ENCODE peak calls at places on chromosomes 7 and 10, in nine cellular contexts. R, Z, X, Y, C, D, I, M and W are unnamed samples.
A peak's percentile ranks its signal among the peaks of the same experiment; 100 is the strongest.

GRCh38 chr10:34102237-34102673 is 712.8 kb downstream of the PARD3 start:
- DNase-seq in Y (no peak), I (no peak), M (peak; percentile 35), R (no peak), C (no peak), D (peak; percentile 68), Z (no peak), X (peak; percentile 14), W (peak; percentile 56)

GRCh38 chr7:140719711-140720110 is 23.2 kb downstream of the NDUFB2 start:
- DNase-seq in M (no peak), X (peak; percentile 70), I (no peak), R (no peak), Y (no peak), C (no peak), D (no peak), Z (peak; percentile 56), W (no peak)

GRCh38 chr10:44911081-44911540 is at the start of gene TMEM72:
- DNase-seq in C (no peak), R (no peak), I (no peak), M (no peak), Y (peak; percentile 76), X (peak; percentile 85), Z (peak; percentile 85), D (no peak), W (no peak)

GRCh38 chr10:70714961-70715360 is 42.7 kb downstream of the ADAMTS14 start:
- DNase-seq in X (no peak), M (no peak), D (no peak), Y (no peak), C (no peak), I (no peak), R (no peak), Z (no peak), W (no peak)

GRCh38 chr10:60576130-60577069 is 186.7 kb upstream of the ANK3 start:
- DNase-seq in M (no peak), R (no peak), X (no peak), Y (no peak), I (no peak), D (no peak), C (no peak), Z (no peak), W (no peak)

GRCh38 chr10:75269605-75270004 is 33.8 kb upstream of the COMTD1 start:
- DNase-seq in C (no peak), Z (no peak), Y (no peak), R (no peak), X (no peak), M (no peak), D (no peak), I (no peak), W (no peak)

GRCh38 chr10:103490986-103491314 is 2.6 kb upstream of the NEURL1 start:
- DNase-seq in Z (no peak), Y (no peak), M (no peak), X (no peak), C (no peak), D (no peak), R (no peak), I (no peak), W (no peak)

GRCh38 chr7:54690892-54691291 is 68.1 kb downstream of the SEC61G start:
- DNase-seq in C (no peak), D (no peak), M (no peak), Z (no peak), R (no peak), I (no peak), X (no peak), Y (no peak), W (no peak)

GRCh38 chr7:30470163-30470770 is 8.3 kb downstream of the NOD1 start:
- DNase-seq in D (peak; percentile 65), M (peak; percentile 56), C (peak; percentile 19), I (no peak), Z (peak; percentile 72), Y (no peak), R (no peak), X (peak; percentile 59), W (no peak)

GRCh38 chr10:83469719-83470336 is 669.5 kb upstream of the GHITM start:
- DNase-seq in C (no peak), D (no peak), Z (no peak), X (no peak), Y (no peak), I (no peak), R (no peak), M (no peak), W (no peak)

GRCh38 chr7:45696476-45696875 is 122.3 kb downstream of the ADCY1 start:
- DNase-seq in R (peak; percentile 28), C (no peak), Y (peak; percentile 42), M (no peak), I (no peak), D (no peak), Z (peak; percentile 7), X (no peak), W (no peak)

DNA sequence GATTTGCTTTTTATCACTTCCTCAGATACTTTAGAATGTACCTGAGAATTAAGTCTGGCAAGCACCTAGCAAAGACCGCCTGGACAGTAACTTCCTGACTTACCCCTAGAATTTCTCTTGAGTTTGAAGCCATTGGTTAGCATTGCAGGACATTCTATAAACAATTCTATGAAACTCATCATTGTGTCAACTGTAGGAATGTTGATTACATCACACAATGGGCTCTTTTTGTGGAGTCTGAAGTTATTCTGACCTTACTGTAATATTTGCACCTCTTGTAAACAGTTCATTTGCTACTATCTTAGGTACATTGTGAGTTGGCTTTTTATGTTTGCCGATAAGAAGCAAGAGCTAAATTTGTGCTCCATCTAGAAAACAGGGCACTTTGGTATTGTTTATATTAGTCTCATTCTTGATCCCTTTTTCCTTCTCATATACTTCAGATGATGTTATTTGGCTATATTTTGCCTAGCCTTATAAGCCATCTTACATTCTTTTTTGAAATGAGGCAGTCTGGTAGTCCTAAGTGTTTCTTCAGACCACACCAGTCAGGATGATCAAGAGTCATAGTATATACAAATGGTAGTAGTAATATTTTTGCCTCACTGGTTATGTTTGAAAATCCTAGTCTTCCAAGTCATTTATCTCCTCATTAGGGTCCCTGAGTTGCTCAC is 52.4 kb downstream of the CASD1 start:
- DNase-seq in I (no peak), Y (no peak), C (no peak), M (no peak), Z (no peak), X (no peak), D (no peak), R (no peak), W (no peak)
- H3K27ac ChIP-seq in I (no peak overlapping the region), Y (no peak overlapping the region), C (no peak overlapping the region), M (no peak overlapping the region), Z (no peak overlapping the region), X (no peak overlapping the region), D (no peak overlapping the region), R (no peak overlapping the region), W (no peak overlapping the region)

GRCh38 chr10:124941823-124942222 is at the start of gene ZRANB1:
- DNase-seq in R (no peak), Z (no peak), X (no peak), I (no peak), Y (no peak), D (no peak), C (no peak), M (no peak), W (no peak)

GRCh38 chr10:124943301-124944092 is 1.6 kb downstream of the ZRANB1 start:
- DNase-seq in Y (no peak), I (peak; percentile 7), R (no peak), X (no peak), M (no peak), C (peak; percentile 13), D (no peak), Z (no peak), W (no peak)

GRCh38 chr10:124942317-124943169 is 620 bp downstream of the ZRANB1 start:
- DNase-seq in D (no peak), Y (no peak), R (no peak), C (no peak), Z (no peak), X (no peak), I (no peak), M (no peak), W (no peak)

GRCh38 chr10:124946945-124947344 is 5.0 kb downstream of the ZRANB1 start:
- DNase-seq in R (no peak), M (no peak), D (no peak), C (no peak), Y (no peak), I (no peak), Z (no peak), X (no peak), W (no peak)

DNA sequence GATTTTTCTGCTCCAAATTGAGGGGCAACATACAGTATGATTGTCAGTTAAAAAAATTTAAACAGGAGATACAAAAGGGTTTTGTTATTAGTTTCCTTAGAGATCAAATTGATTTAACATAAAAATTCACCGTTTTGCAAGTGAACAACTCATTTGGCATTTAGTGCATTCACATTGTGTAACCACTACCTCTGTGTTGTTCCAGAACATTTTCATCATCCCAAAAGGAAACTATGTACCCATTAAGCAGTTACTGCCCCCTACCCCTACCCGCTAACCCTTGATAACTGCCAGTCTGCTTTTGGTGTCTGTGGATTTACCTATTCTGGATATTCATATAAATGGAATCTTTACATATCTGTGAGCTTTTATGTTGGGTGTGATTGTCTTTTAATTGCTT is 3.1 kb downstream of the ZRANB1 start:
- DNase-seq in R (no peak), C (no peak), M (no peak), Y (no peak), Z (no peak), I (no peak), D (no peak), X (no peak), W (no peak)
- H3K4me1 ChIP-seq in R (peaks cover 11% of the 10 kb centered on the region), C (peaks cover 22% of the 10 kb centered on the region), M (peaks cover 85% of the 10 kb centered on the region), Y (peaks cover 66% of the 10 kb centered on the region), Z (peaks cover 31% of the 10 kb centered on the region), I (peaks cover 6% of the 10 kb centered on the region), D (peaks cover 36% of the 10 kb centered on the region), X (peaks cover 32% of the 10 kb centered on the region), W (peaks cover 28% of the 10 kb centered on the region)

GRCh38 chr7:2843711-2844152 is 376 bp downstream of the GNA12 start:
- DNase-seq in Y (no peak), Z (peak; percentile 40), X (peak; percentile 50), D (peak; percentile 44), I (no peak), R (peak; percentile 91), M (no peak), C (peak; percentile 31), W (no peak)
- TF ChIP-seq POLR2A in Y (no peak), Z (no peak), X (no peak), D (no peak), I (no peak), R (no peak), M (no peak), C (no peak), W (no peak)

GRCh38 chr7:50349963-50350944 is 45.7 kb downstream of the IKZF1 start:
- DNase-seq in I (no peak), Z (no peak), Y (no peak), X (no peak), M (no peak), D (no peak), C (no peak), R (peak; percentile 84), W (no peak)

GRCh38 chr7:50353894-50354595 is 49.5 kb downstream of the IKZF1 start:
- DNase-seq in R (no peak), C (no peak), M (no peak), X (no peak), Z (no peak), D (no peak), I (no peak), Y (no peak), W (no peak)

GRCh38 chr7:50351267-50351666 is 46.8 kb downstream of the IKZF1 start:
- DNase-seq in D (no peak), X (no peak), Y (no peak), C (no peak), I (no peak), R (no peak), Z (no peak), M (no peak), W (no peak)

GRCh38 chr7:50353201-50353600 is 48.7 kb downstream of the IKZF1 start:
- DNase-seq in Y (no peak), R (no peak), Z (no peak), X (no peak), I (no peak), C (no peak), D (no peak), M (no peak), W (no peak)

GRCh38 chr7:50352282-50352681 is 47.8 kb downstream of the IKZF1 start:
- DNase-seq in Y (no peak), R (no peak), Z (no peak), X (no peak), I (no peak), D (no peak), C (no peak), M (no peak), W (no peak)
- H3K27ac ChIP-seq in Y (no peak overlapping the region), R (peak overlapping the region; percentile 79), Z (peak overlapping the region; percentile 19), X (no peak overlapping the region), I (no peak overlapping the region), D (no peak overlapping the region), C (no peak overlapping the region), M (no peak overlapping the region), W (no peak overlapping the region)